ENCODE peak calls at places on chromosomes 16 and 17, in five cellular contexts. S is ascending aorta, A is WTC11, K is transverse colon, F is IMR-90. P is an unnamed sample.
A peak's percentile ranks its signal among the peaks of the same experiment; 100 is the strongest.

GRCh38 chr17:19003543-19003965 is 1.0 kb downstream of the FAM83G start:
- DNase-seq in F (no peak), S (no peak), A (peak; percentile 27), K (no peak), P (no peak)

GRCh38 chr17:72421128-72422092 is 300.6 kb downstream of the SOX9 start:
- DNase-seq in A (no peak), F (peak; percentile 98), K (peak; percentile 78), S (no peak), P (peak; percentile 75)

GRCh38 chr17:41518031-41518430 is 659 bp downstream of the KRT15 start:
- DNase-seq in K (no peak), F (no peak), S (no peak), A (no peak), P (no peak)

GRCh38 chr16:24944206-24944605 is 71.0 kb downstream of the ARHGAP17 start:
- DNase-seq in K (no peak), S (no peak), A (no peak), F (no peak), P (no peak)

GRCh38 chr16:1082266-1082951 is 9.9 kb downstream of the SSTR5 start:
- DNase-seq in F (peak; percentile 12), K (no peak), A (no peak), S (no peak), P (no peak)

GRCh38 chr17:70668938-70669778 is 499.8 kb downstream of the KCNJ2 start:
- DNase-seq in S (no peak), A (no peak), F (no peak), K (no peak), P (no peak)

GRCh38 chr16:46844771-46845170 is 13.8 kb upstream of the C16orf87 start:
- DNase-seq in S (no peak), F (peak; percentile 79), A (no peak), K (no peak), P (no peak)

GRCh38 chr16:89898201-89898967 is 20.3 kb upstream of the MC1R start:
- DNase-seq in F (no peak), A (no peak), S (no peak), K (no peak), P (no peak)

GRCh38 chr16:75714661-75715060 is 11.6 kb downstream of the CPHXL start:
- DNase-seq in S (no peak), F (no peak), A (no peak), K (no peak), P (no peak)

GRCh38 chr17:51258756-51259573 is 884 bp downstream of the MBTD1 start:
- DNase-seq in S (no peak), A (peak; percentile 31), K (peak; percentile 34), F (no peak), P (peak; percentile 11)

GRCh38 chr16:55257971-55258613 is 65.9 kb upstream of the IRX6 start:
- DNase-seq in A (peak; percentile 84), F (peak; percentile 26), S (no peak), K (peak; percentile 71), P (peak; percentile 28)

GRCh38 chr16:67277294-67277998 is 1.9 kb upstream of the PLEKHG4 start:
- DNase-seq in F (peak; percentile 100), A (no peak), K (peak; percentile 26), S (peak; percentile 91), P (no peak)

GRCh38 chr17:44359458-44360143 is 4.1 kb downstream of the FAM171A2 start:
- DNase-seq in K (no peak), A (no peak), S (no peak), F (no peak), P (no peak)

GRCh38 chr16:5066511-5066910 is 755 bp upstream of the C16orf89 start:
- DNase-seq in K (no peak), A (no peak), S (no peak), F (no peak), P (no peak)

GRCh38 chr17:61583242-61583641 is 7.8 kb downstream of the NACA2 start:
- DNase-seq in F (peak; percentile 83), K (no peak), A (no peak), S (no peak), P (peak; percentile 25)

GRCh38 chr16:85567101-85567866 is 45.8 kb upstream of the GSE1 start:
- DNase-seq in A (no peak), K (peak; percentile 89), F (no peak), S (no peak), P (no peak)

GRCh38 chr16:75432828-75433731 is at the start of gene CFDP1:
- DNase-seq in F (peak; percentile 91), A (peak; percentile 97), K (peak; percentile 96), S (peak; percentile 97), P (peak; percentile 96)

GRCh38 chr16:77437859-77438258 is 3.0 kb upstream of the ADAMTS18 start:
- DNase-seq in S (no peak), A (no peak), F (no peak), K (no peak), P (no peak)

GRCh38 chr17:73419896-73420295 is 108.1 kb upstream of the CDC42EP4 start:
- DNase-seq in K (no peak), S (no peak), F (peak; percentile 4), A (no peak), P (no peak)

GRCh38 chr17:70564006-70564620 is 394.8 kb downstream of the KCNJ2 start:
- DNase-seq in S (no peak), A (no peak), F (peak; percentile 61), K (no peak), P (no peak)

GRCh38 chr17:43907425-43907981 is at the start of gene MPP2:
- DNase-seq in K (peak; percentile 69), S (peak; percentile 87), F (peak; percentile 58), A (peak; percentile 88), P (peak; percentile 55)

GRCh38 chr17:40694584-40694983 is 9.0 kb downstream of the KRT24 start:
- DNase-seq in K (no peak), A (no peak), S (no peak), F (no peak), P (no peak)

GRCh38 chr17:16419074-16419928 is 3.9 kb downstream of the TRPV2 start:
- DNase-seq in S (peak; percentile 87), A (no peak), K (no peak), F (peak; percentile 94), P (peak; percentile 59)

GRCh38 chr17:48282303-48282702 is 147.7 kb downstream of the SKAP1 start:
- DNase-seq in S (no peak), A (no peak), F (no peak), K (no peak), P (no peak)

GRCh38 chr16:81729451-81729850 is 49.6 kb upstream of the PLCG2 start:
- DNase-seq in S (no peak), F (no peak), K (no peak), A (peak; percentile 49), P (no peak)

GRCh38 chr16:30934827-30935557 is 11.6 kb downstream of the FBXL19 start:
- DNase-seq in K (peak; percentile 49), S (no peak), F (peak; percentile 55), A (peak; percentile 82), P (no peak)

GRCh38 chr17:65260626-65261025 is 123.5 kb downstream of the RGS9 start:
- DNase-seq in A (no peak), S (no peak), F (no peak), K (no peak), P (no peak)

DNA sequence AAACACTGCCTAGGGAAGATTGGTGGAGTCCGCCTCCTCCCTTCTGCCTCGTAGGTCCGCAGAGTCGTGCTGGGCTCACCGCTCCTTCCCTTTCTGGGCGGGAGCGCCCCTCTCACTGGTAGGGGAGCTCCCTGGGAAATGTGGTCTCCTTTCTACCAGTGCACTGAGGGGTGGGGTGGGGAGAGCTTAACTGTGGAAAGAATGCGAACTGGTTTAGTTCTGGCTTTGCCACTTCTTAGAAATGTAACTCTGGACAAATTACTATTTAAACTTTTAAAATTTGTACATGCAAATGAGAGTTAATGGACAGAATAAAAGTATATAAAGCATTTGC is 105.7 kb downstream of the RPTOR start:
- DNase-seq in F (no peak), K (no peak), A (no peak), S (no peak), P (no peak)
- TF ChIP-seq CTCF in F (no peak), K (no peak), A (no peak), S (no peak), P (no peak)

GRCh38 chr17:29585080-29585751 is 4.2 kb downstream of the GIT1 start:
- DNase-seq in A (no peak), F (no peak), K (no peak), S (no peak), P (peak; percentile 61)
- TF ChIP-seq CTCF in A (no peak), F (peak; percentile 26), K (no peak), S (no peak), P (peak; percentile 30)

GRCh38 chr16:2473999-2474876 is 689 bp upstream of the TBC1D24 start:
- DNase-seq in A (peak; percentile 42), S (no peak), K (peak; percentile 62), F (peak; percentile 27), P (peak; percentile 90)
- TF ChIP-seq CTCF in A (no peak), S (peak; percentile 25), K (no peak), F (peak; percentile 56), P (peak; percentile 52)

DNA sequence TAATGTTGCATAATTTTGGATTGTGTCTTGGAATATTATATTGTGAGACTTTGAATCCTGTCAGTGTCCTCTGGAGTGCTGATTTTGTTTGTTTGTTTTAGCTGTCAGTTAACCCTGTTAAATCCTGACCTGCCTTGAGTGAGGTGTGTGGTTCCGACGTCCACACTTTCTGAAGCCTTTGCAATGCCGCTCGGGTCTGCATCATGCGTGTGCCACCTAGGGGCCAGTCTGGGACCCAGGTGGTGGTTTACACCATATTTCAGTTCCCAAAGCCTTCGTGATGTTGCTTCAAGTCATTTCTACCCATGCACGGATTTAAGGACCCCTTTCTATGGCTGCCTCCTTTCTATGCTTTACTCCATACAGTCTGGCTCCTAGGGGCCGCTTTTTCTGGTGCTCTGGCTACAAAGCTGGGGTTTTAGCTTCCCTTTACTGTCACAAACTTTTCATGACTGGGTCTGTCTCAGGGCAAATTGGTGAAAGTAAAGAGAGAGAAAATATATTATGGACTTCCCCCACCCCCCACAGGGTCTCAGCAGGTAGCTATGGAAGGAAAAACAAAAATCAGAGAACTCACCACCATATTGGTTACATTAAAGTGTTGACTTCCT is 11.4 kb upstream of the OR4D1 start:
- DNase-seq in S (no peak), K (no peak), F (no peak), A (peak; percentile 42), P (no peak)
- TF ChIP-seq CTCF in S (no peak), K (no peak), F (peak; percentile 5), A (no peak), P (peak; percentile 1)

GRCh38 chr17:35063514-35064223 is at the start of gene RFFL:
- DNase-seq in A (peak; percentile 78), S (peak; percentile 95), K (peak; percentile 91), F (peak; percentile 99), P (peak; percentile 77)
- TF ChIP-seq CTCF in A (no peak), S (no peak), K (no peak), F (peak; percentile 32), P (no peak)

P was measured in GM20000.